ENCODE peak calls at places on chromosomes 2 and 18, in seven cellular contexts. One of them, this sample, is unnamed.
A peak's percentile ranks its signal among the peaks of the same experiment; 100 is the strongest.

GRCh38 chr2:49035477-49035876 is 118.8 kb downstream of the FSHR start:
- DNase-seq in MCF 10A: no peak
- DNase-seq in GM04504: no peak
- DNase-seq in PC-3: no peak
- DNase-seq in stromal cell of bone marrow: no peak
- DNase-seq in T follicular helper cell: no peak
- DNase-seq in left ventricle myocardium superior: no peak
- DNase-seq in this sample: no peak

GRCh38 chr18:53421869-53422268 is 802.6 kb downstream of the MBD2 start:
- DNase-seq in stromal cell of bone marrow: no peak
- DNase-seq in T follicular helper cell: no peak
- DNase-seq in GM04504: no peak
- DNase-seq in left ventricle myocardium superior: no peak
- DNase-seq in PC-3: no peak
- DNase-seq in MCF 10A: no peak
- DNase-seq in this sample: no peak

GRCh38 chr2:69588403-69588802 is 55.1 kb downstream of the AAK1 start:
- DNase-seq in stromal cell of bone marrow: no peak
- DNase-seq in PC-3: no peak
- DNase-seq in GM04504: no peak
- DNase-seq in MCF 10A: no peak
- DNase-seq in T follicular helper cell: no peak
- DNase-seq in left ventricle myocardium superior: no peak
- DNase-seq in this sample: no peak

GRCh38 chr2:73203055-73203681 is 794 bp downstream of the NOTO start:
- DNase-seq in stromal cell of bone marrow: no peak
- DNase-seq in GM04504: no peak
- DNase-seq in T follicular helper cell: no peak
- DNase-seq in left ventricle myocardium superior: no peak
- DNase-seq in PC-3: no peak
- DNase-seq in MCF 10A: no peak
- DNase-seq in this sample: no peak

GRCh38 chr2:239288951-239289481 is 111.8 kb downstream of the HDAC4 start:
- DNase-seq in T follicular helper cell: no peak
- DNase-seq in GM04504: no peak
- DNase-seq in MCF 10A: no peak
- DNase-seq in left ventricle myocardium superior: peak; percentile 55
- DNase-seq in stromal cell of bone marrow: no peak
- DNase-seq in PC-3: no peak
- DNase-seq in this sample: no peak

GRCh38 chr2:36492216-36492945 is 105.6 kb downstream of the FEZ2 start:
- DNase-seq in left ventricle myocardium superior: no peak
- DNase-seq in MCF 10A: no peak
- DNase-seq in T follicular helper cell: no peak
- DNase-seq in PC-3: no peak
- DNase-seq in GM04504: no peak
- DNase-seq in stromal cell of bone marrow: no peak
- DNase-seq in this sample: no peak

GRCh38 chr18:71249791-71250190 is 960.9 kb downstream of the SOCS6 start:
- DNase-seq in GM04504: no peak
- DNase-seq in stromal cell of bone marrow: no peak
- DNase-seq in T follicular helper cell: no peak
- DNase-seq in PC-3: no peak
- DNase-seq in left ventricle myocardium superior: no peak
- DNase-seq in MCF 10A: no peak
- DNase-seq in this sample: no peak

GRCh38 chr2:227817940-227818568 is 4.4 kb downstream of the CCL20 start:
- DNase-seq in left ventricle myocardium superior: peak; percentile 76
- DNase-seq in PC-3: peak; percentile 99
- DNase-seq in stromal cell of bone marrow: peak; percentile 100
- DNase-seq in MCF 10A: peak; percentile 100
- DNase-seq in GM04504: peak; percentile 98
- DNase-seq in T follicular helper cell: peak; percentile 22
- DNase-seq in this sample: peak; percentile 100

GRCh38 chr2:25756444-25757022 is 83.2 kb upstream of the DTNB start:
- DNase-seq in left ventricle myocardium superior: no peak
- DNase-seq in MCF 10A: no peak
- DNase-seq in PC-3: no peak
- DNase-seq in stromal cell of bone marrow: no peak
- DNase-seq in GM04504: no peak
- DNase-seq in T follicular helper cell: no peak
- DNase-seq in this sample: no peak

GRCh38 chr2:27980242-27980641 is 89.7 kb downstream of the BABAM2 start:
- DNase-seq in GM04504: no peak
- DNase-seq in T follicular helper cell: no peak
- DNase-seq in stromal cell of bone marrow: no peak
- DNase-seq in PC-3: no peak
- DNase-seq in MCF 10A: no peak
- DNase-seq in left ventricle myocardium superior: no peak
- DNase-seq in this sample: peak; percentile 72

GRCh38 chr2:226979004-226979403 is 143.2 kb downstream of the RHBDD1 start:
- DNase-seq in MCF 10A: no peak
- DNase-seq in GM04504: no peak
- DNase-seq in stromal cell of bone marrow: no peak
- DNase-seq in PC-3: no peak
- DNase-seq in left ventricle myocardium superior: no peak
- DNase-seq in T follicular helper cell: no peak
- DNase-seq in this sample: no peak

GRCh38 chr2:172307800-172308199 is 119.6 kb upstream of the ITGA6 start:
- DNase-seq in T follicular helper cell: no peak
- DNase-seq in left ventricle myocardium superior: no peak
- DNase-seq in MCF 10A: peak; percentile 63
- DNase-seq in stromal cell of bone marrow: no peak
- DNase-seq in GM04504: no peak
- DNase-seq in PC-3: no peak
- DNase-seq in this sample: peak; percentile 27

GRCh38 chr2:179332903-179333302 is 68.3 kb upstream of the SESTD1 start:
- DNase-seq in GM04504: no peak
- DNase-seq in left ventricle myocardium superior: no peak
- DNase-seq in PC-3: peak; percentile 87
- DNase-seq in MCF 10A: peak; percentile 58
- DNase-seq in stromal cell of bone marrow: peak; percentile 73
- DNase-seq in T follicular helper cell: no peak
- DNase-seq in this sample: peak; percentile 55

GRCh38 chr2:45067859-45068642 is 58.8 kb upstream of the SIX2 start:
- DNase-seq in stromal cell of bone marrow: peak; percentile 50
- DNase-seq in PC-3: no peak
- DNase-seq in T follicular helper cell: no peak
- DNase-seq in GM04504: peak; percentile 17
- DNase-seq in MCF 10A: peak; percentile 43
- DNase-seq in left ventricle myocardium superior: no peak
- DNase-seq in this sample: no peak

GRCh38 chr18:7575465-7576026 is 8.4 kb downstream of the PTPRM start:
- DNase-seq in PC-3: peak; percentile 83
- DNase-seq in MCF 10A: peak; percentile 59
- DNase-seq in left ventricle myocardium superior: no peak
- DNase-seq in stromal cell of bone marrow: peak; percentile 43
- DNase-seq in T follicular helper cell: no peak
- DNase-seq in GM04504: no peak
- DNase-seq in this sample: peak; percentile 44

GRCh38 chr2:203730866-203731265 is 24.4 kb downstream of the CD28 start:
- DNase-seq in stromal cell of bone marrow: no peak
- DNase-seq in MCF 10A: peak; percentile 80
- DNase-seq in PC-3: no peak
- DNase-seq in left ventricle myocardium superior: no peak
- DNase-seq in T follicular helper cell: no peak
- DNase-seq in GM04504: no peak
- DNase-seq in this sample: peak; percentile 76

GRCh38 chr2:9877026-9877425 is 33.8 kb downstream of the TAF1B start:
- DNase-seq in left ventricle myocardium superior: no peak
- DNase-seq in stromal cell of bone marrow: no peak
- DNase-seq in MCF 10A: no peak
- DNase-seq in GM04504: no peak
- DNase-seq in PC-3: no peak
- DNase-seq in T follicular helper cell: no peak
- DNase-seq in this sample: peak; percentile 64

GRCh38 chr2:66790651-66791181 is 355.8 kb downstream of the MEIS1 start:
- DNase-seq in T follicular helper cell: no peak
- DNase-seq in left ventricle myocardium superior: no peak
- DNase-seq in GM04504: no peak
- DNase-seq in PC-3: peak; percentile 67
- DNase-seq in MCF 10A: peak; percentile 40
- DNase-seq in stromal cell of bone marrow: peak; percentile 30
- DNase-seq in this sample: peak; percentile 36

GRCh38 chr2:55014962-55015939 is 35.0 kb downstream of the RTN4 start:
- DNase-seq in T follicular helper cell: peak; percentile 15
- DNase-seq in stromal cell of bone marrow: peak; percentile 73
- DNase-seq in left ventricle myocardium superior: no peak
- DNase-seq in MCF 10A: peak; percentile 82
- DNase-seq in PC-3: peak; percentile 83
- DNase-seq in GM04504: peak; percentile 70
- DNase-seq in this sample: peak; percentile 57

GRCh38 chr2:239884875-239885274 is 140.3 kb downstream of the NDUFA10 start:
- DNase-seq in left ventricle myocardium superior: no peak
- DNase-seq in GM04504: no peak
- DNase-seq in T follicular helper cell: no peak
- DNase-seq in stromal cell of bone marrow: no peak
- DNase-seq in PC-3: no peak
- DNase-seq in MCF 10A: no peak
- DNase-seq in this sample: no peak

GRCh38 chr18:13441731-13442130 is 223.2 kb downstream of the LDLRAD4 start:
- DNase-seq in left ventricle myocardium superior: no peak
- DNase-seq in GM04504: no peak
- DNase-seq in PC-3: no peak
- DNase-seq in stromal cell of bone marrow: no peak
- DNase-seq in MCF 10A: no peak
- DNase-seq in T follicular helper cell: no peak
- DNase-seq in this sample: no peak

GRCh38 chr18:42330296-42330695 is 375.3 kb downstream of the PIK3C3 start:
- DNase-seq in T follicular helper cell: no peak
- DNase-seq in left ventricle myocardium superior: no peak
- DNase-seq in MCF 10A: no peak
- DNase-seq in stromal cell of bone marrow: no peak
- DNase-seq in GM04504: no peak
- DNase-seq in PC-3: no peak
- DNase-seq in this sample: no peak

GRCh38 chr2:143581989-143582719 is 452.9 kb downstream of the ARHGAP15 start:
- DNase-seq in stromal cell of bone marrow: peak; percentile 12
- DNase-seq in left ventricle myocardium superior: no peak
- DNase-seq in GM04504: peak; percentile 10
- DNase-seq in PC-3: peak; percentile 46
- DNase-seq in MCF 10A: peak; percentile 5
- DNase-seq in T follicular helper cell: no peak
- DNase-seq in this sample: no peak

GRCh38 chr2:236498369-236498768 is 71.3 kb upstream of the ACKR3 start:
- DNase-seq in left ventricle myocardium superior: no peak
- DNase-seq in stromal cell of bone marrow: peak; percentile 19
- DNase-seq in PC-3: peak; percentile 45
- DNase-seq in GM04504: peak; percentile 17
- DNase-seq in T follicular helper cell: no peak
- DNase-seq in MCF 10A: no peak
- DNase-seq in this sample: peak; percentile 39

GRCh38 chr2:142876423-142876822 is 1.0 kb upstream of the KYNU start:
- DNase-seq in T follicular helper cell: no peak
- DNase-seq in left ventricle myocardium superior: no peak
- DNase-seq in MCF 10A: peak; percentile 54
- DNase-seq in GM04504: no peak
- DNase-seq in PC-3: no peak
- DNase-seq in stromal cell of bone marrow: no peak
- DNase-seq in this sample: peak; percentile 17

GRCh38 chr2:107597507-107597906 is 229.2 kb upstream of the RGPD4 start:
- DNase-seq in PC-3: no peak
- DNase-seq in T follicular helper cell: no peak
- DNase-seq in left ventricle myocardium superior: no peak
- DNase-seq in stromal cell of bone marrow: no peak
- DNase-seq in MCF 10A: no peak
- DNase-seq in GM04504: no peak
- DNase-seq in this sample: peak; percentile 2

GRCh38 chr2:200587007-200587616 is 1.3 kb downstream of the AOX1 start:
- DNase-seq in PC-3: no peak
- DNase-seq in GM04504: no peak
- DNase-seq in stromal cell of bone marrow: no peak
- DNase-seq in left ventricle myocardium superior: no peak
- DNase-seq in MCF 10A: no peak
- DNase-seq in T follicular helper cell: no peak
- DNase-seq in this sample: no peak

GRCh38 chr2:190365499-190366204 is 22.3 kb downstream of the INPP1 start:
- DNase-seq in T follicular helper cell: no peak
- DNase-seq in MCF 10A: no peak
- DNase-seq in left ventricle myocardium superior: no peak
- DNase-seq in stromal cell of bone marrow: no peak
- DNase-seq in GM04504: no peak
- DNase-seq in PC-3: no peak
- DNase-seq in this sample: no peak

GRCh38 chr2:234464291-234464645 is 32.6 kb downstream of the ARL4C start:
- DNase-seq in MCF 10A: no peak
- DNase-seq in GM04504: no peak
- DNase-seq in PC-3: no peak
- DNase-seq in T follicular helper cell: no peak
- DNase-seq in left ventricle myocardium superior: no peak
- DNase-seq in stromal cell of bone marrow: no peak
- DNase-seq in this sample: no peak

GRCh38 chr2:144331652-144332355 is 188.1 kb downstream of the ZEB2 start:
- DNase-seq in left ventricle myocardium superior: no peak
- DNase-seq in PC-3: no peak
- DNase-seq in GM04504: no peak
- DNase-seq in T follicular helper cell: peak; percentile 54
- DNase-seq in stromal cell of bone marrow: peak; percentile 43
- DNase-seq in MCF 10A: no peak
- DNase-seq in this sample: no peak

GRCh38 chr2:222358876-222359275 is 60.1 kb upstream of the PAX3 start:
- DNase-seq in GM04504: peak; percentile 31
- DNase-seq in left ventricle myocardium superior: peak; percentile 55
- DNase-seq in stromal cell of bone marrow: no peak
- DNase-seq in T follicular helper cell: no peak
- DNase-seq in PC-3: no peak
- DNase-seq in MCF 10A: peak; percentile 84
- DNase-seq in this sample: peak; percentile 6

GRCh38 chr2:191942114-191943103 is 95.5 kb upstream of the CAVIN2 start:
- DNase-seq in PC-3: no peak
- DNase-seq in stromal cell of bone marrow: no peak
- DNase-seq in left ventricle myocardium superior: no peak
- DNase-seq in MCF 10A: no peak
- DNase-seq in GM04504: no peak
- DNase-seq in T follicular helper cell: no peak
- DNase-seq in this sample: peak; percentile 61

GRCh38 chr18:61400714-61401113 is 67.5 kb downstream of the CDH20 start:
- DNase-seq in MCF 10A: peak; percentile 51
- DNase-seq in left ventricle myocardium superior: no peak
- DNase-seq in T follicular helper cell: no peak
- DNase-seq in PC-3: peak; percentile 12
- DNase-seq in stromal cell of bone marrow: peak; percentile 61
- DNase-seq in GM04504: no peak
- DNase-seq in this sample: peak; percentile 21

GRCh38 chr2:177072069-177072468 is 140.5 kb upstream of the HNRNPA3 start:
- DNase-seq in stromal cell of bone marrow: peak; percentile 9
- DNase-seq in MCF 10A: peak; percentile 53
- DNase-seq in T follicular helper cell: no peak
- DNase-seq in PC-3: no peak
- DNase-seq in GM04504: no peak
- DNase-seq in left ventricle myocardium superior: no peak
- DNase-seq in this sample: no peak

GRCh38 chr2:140273958-140274357 is 1493.8 kb upstream of the NXPH2 start:
- DNase-seq in MCF 10A: no peak
- DNase-seq in left ventricle myocardium superior: no peak
- DNase-seq in stromal cell of bone marrow: no peak
- DNase-seq in PC-3: no peak
- DNase-seq in GM04504: no peak
- DNase-seq in T follicular helper cell: no peak
- DNase-seq in this sample: no peak

GRCh38 chr2:187497858-187498463 is 49.9 kb upstream of the CALCRL start:
- DNase-seq in MCF 10A: peak; percentile 31
- DNase-seq in PC-3: peak; percentile 64
- DNase-seq in T follicular helper cell: no peak
- DNase-seq in GM04504: no peak
- DNase-seq in stromal cell of bone marrow: peak; percentile 11
- DNase-seq in left ventricle myocardium superior: no peak
- DNase-seq in this sample: no peak

This sample was measured in mammary epithelial cell.